ENCODE peak calls at places on chromosomes 4 and X, in seven cellular contexts. H is H7, R is body of pancreas, T is IMR-90, O is neural progenitor cell, D is PC-9, A is esophagus squamous epithelium. V is an unnamed sample. For H3K27me3 and H3K36me3, the result is how much of the 10 kb centered on the place peaks cover.

GRCh38 chrX:49291615-49292337 is 11.7 kb upstream of the GAGE10 start:
- DNase-seq in H (peak), D (no peak), A (no peak), R (peak), O (peak), T (peak), V (peak)

GRCh38 chrX:103356023-103356798 is at the start of gene TCEAL9:
- DNase-seq in O (peak), T (peak), H (no peak), D (no peak), A (no peak), R (peak), V (peak)

GRCh38 chr4:38188136-38188535 is 227.9 kb downstream of the PTTG2 start:
- DNase-seq in D (no peak), O (no peak), A (no peak), T (no peak), H (no peak), R (no peak), V (no peak)

GRCh38 chrX:15150578-15150977 is 119.3 kb downstream of the ASB9 start:
- DNase-seq in O (no peak), H (no peak), T (no peak), D (no peak), A (no peak), R (no peak), V (no peak)

GRCh38 chr4:11900277-11900676 is 471.6 kb upstream of the HS3ST1 start:
- DNase-seq in T (no peak), O (no peak), A (no peak), R (no peak), D (no peak), H (no peak), V (no peak)

GRCh38 chrX:108447303-108447702 is 7.7 kb downstream of the COL4A5 start:
- DNase-seq in A (no peak), T (peak), R (no peak), D (peak), O (no peak), H (no peak), V (no peak)

GRCh38 chrX:9847071-9847470 is 60.8 kb downstream of the SHROOM2 start:
- DNase-seq in D (peak), R (no peak), A (no peak), O (no peak), H (no peak), T (peak), V (peak)

GRCh38 chr4:70722199-70722791 is 531 bp downstream of the RUFY3 start:
- DNase-seq in T (peak), A (no peak), R (peak), D (no peak), H (no peak), O (no peak), V (peak)

GRCh38 chr4:53463340-53463739 is 85.9 kb downstream of the FIP1L1 start:
- DNase-seq in H (no peak), O (no peak), A (no peak), D (no peak), T (no peak), R (peak), V (no peak)

GRCh38 chr4:68905598-68906237 is 45.9 kb downstream of the UGT2A3 start:
- DNase-seq in D (peak), H (peak), A (no peak), T (no peak), R (peak), O (peak), V (no peak)

GRCh38 chr4:8777320-8778196 is 94.1 kb downstream of the HMX1 start:
- DNase-seq in T (no peak), O (no peak), H (peak), D (no peak), R (no peak), A (no peak), V (peak)

GRCh38 chr4:39326468-39326960 is 39.6 kb downstream of the RFC1 start:
- DNase-seq in O (no peak), T (no peak), A (no peak), D (no peak), R (no peak), H (no peak), V (no peak)
- H3K27me3 ChIP-seq in O (under half), T (under half), A (under half), D (under half), R (under half), H (under half), V (under half)

GRCh38 chr4:90780193-90780592 is 653.0 kb downstream of the CCSER1 start:
- DNase-seq in O (no peak), D (no peak), R (no peak), H (no peak), A (no peak), T (no peak), V (no peak)
- H3K4me3 ChIP-seq in O (no peak), D (no peak), R (no peak), H (no peak), A (no peak), T (no peak), V (no peak)

DNA sequence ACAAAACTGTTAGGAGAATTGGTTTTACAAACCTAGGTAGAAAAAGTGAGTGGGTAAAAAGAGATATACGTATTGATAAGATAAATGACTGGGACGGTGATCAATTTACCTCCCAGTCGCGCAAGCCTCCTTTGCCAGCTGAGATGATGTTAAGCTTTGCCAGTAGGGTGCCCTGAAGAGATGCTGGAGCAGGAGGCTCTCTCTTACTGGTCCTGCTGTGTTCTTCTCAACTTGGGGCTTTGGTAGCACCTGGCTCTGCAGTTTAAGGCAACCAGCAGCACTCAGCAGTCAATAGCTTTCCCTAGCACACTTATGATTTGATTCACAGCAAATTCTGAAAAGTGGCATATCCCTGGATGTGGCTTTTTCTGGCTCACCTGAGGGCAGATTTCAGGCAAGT is 1461.7 kb downstream of the ADGRL3 start:
- DNase-seq in A (no peak), T (no peak), O (no peak), D (no peak), R (no peak), H (no peak), V (no peak)
- H3K36me3 ChIP-seq in A (under half), T (under half), O (under half), D (under half), R (under half), H (under half), V (under half)

DNA sequence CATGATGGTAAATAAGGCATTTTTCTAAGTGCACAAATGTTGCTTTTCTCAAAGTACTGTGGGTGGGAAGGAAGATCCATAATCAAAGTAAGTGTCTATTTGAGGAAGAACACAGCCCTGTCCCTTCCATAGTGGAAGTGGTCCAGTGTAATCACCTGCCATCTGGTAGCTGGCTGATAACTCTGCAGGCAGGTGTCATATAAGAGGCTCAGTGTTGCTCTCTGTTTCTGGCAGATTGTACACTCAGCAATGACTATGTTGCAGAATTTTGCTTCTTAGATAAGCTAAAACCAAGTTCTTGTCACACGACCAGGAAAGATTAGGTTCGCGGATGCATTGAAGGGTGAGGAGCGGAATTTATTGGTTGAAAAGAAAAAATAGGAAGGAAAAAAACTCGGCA is 20.9 kb downstream of the SAGE1 start:
- DNase-seq in T (no peak), R (no peak), O (no peak), D (no peak), H (no peak), A (no peak), V (no peak)
- H3K27me3 ChIP-seq in T (under half), R (under half), O (under half), D (half or more), H (under half), A (under half), V (under half)

GRCh38 chr4:124939908-124940307 is 227.4 kb upstream of the ANKRD50 start:
- DNase-seq in T (no peak), H (no peak), D (peak), R (no peak), A (no peak), O (no peak), V (no peak)
- H3K4me3 ChIP-seq in T (no peak), H (no peak), D (peak), R (no peak), A (no peak), O (no peak), V (no peak)